ENCODE peak calls at places on chromosomes 6 and 20, in four cellular contexts. J is activated CD4-positive, alpha-beta T cell treated with anti-CD3 and anti-CD28 coated beads, Interleukin-2, amount 50 U/mL, for 24 hours; G is GM23248; L is naive thymus-derived CD4-positive, alpha-beta T cell. Q is an unnamed sample.

GRCh38 chr20:58993332-58994248 is 12.5 kb downstream of the NELFCD start:
- DNase-seq in L (no peak), J (no peak), G (no peak), Q (no peak)

GRCh38 chr6:29653452-29654038 is 3.3 kb upstream of the MOG start:
- DNase-seq in L (no peak), J (no peak), G (peak; percentile 76), Q (no peak)

GRCh38 chr20:58690851-58691250 is 1.7 kb upstream of the NPEPL1 start:
- DNase-seq in G (peak; percentile 63), L (no peak), J (no peak), Q (no peak)

GRCh38 chr6:30564114-30564513 is 7.0 kb downstream of the PRR3 start:
- DNase-seq in G (no peak), J (no peak), L (no peak), Q (no peak)

GRCh38 chr20:7375905-7376304 is 564.4 kb downstream of the HAO1 start:
- DNase-seq in L (no peak), G (peak; percentile 19), J (no peak), Q (no peak)

GRCh38 chr6:149919834-149920225 is 3.1 kb downstream of the RAET1G start:
- DNase-seq in J (no peak), L (no peak), G (no peak), Q (no peak)

GRCh38 chr6:88855521-88856152 is 107.8 kb downstream of the RNGTT start:
- DNase-seq in G (no peak), J (no peak), L (no peak), Q (no peak)

GRCh38 chr20:19609642-19610223 is 148.3 kb upstream of the RIN2 start:
- DNase-seq in J (no peak), L (no peak), G (no peak), Q (no peak)

GRCh38 chr6:110356778-110357177 is 1.4 kb downstream of the METTL24 start:
- DNase-seq in L (no peak), J (no peak), G (no peak), Q (no peak)

GRCh38 chr20:45358282-45359068 is 4.5 kb upstream of the SYS1 start:
- DNase-seq in G (peak; percentile 95), L (no peak), J (no peak), Q (no peak)

GRCh38 chr6:121760640-121761213 is 325.3 kb downstream of the GJA1 start:
- DNase-seq in L (no peak), J (no peak), G (no peak), Q (no peak)

GRCh38 chr20:52001999-52002666 is 189.4 kb downstream of the ZFP64 start:
- DNase-seq in J (no peak), L (no peak), G (no peak), Q (no peak)

GRCh38 chr20:58699246-58700107 is 6.9 kb downstream of the NPEPL1 start:
- DNase-seq in J (no peak), L (no peak), G (no peak), Q (no peak)

GRCh38 chr6:157563611-157564284 is 182.8 kb downstream of the ZDHHC14 start:
- DNase-seq in L (no peak), G (no peak), J (no peak), Q (no peak)

GRCh38 chr20:48791666-48792071 is 36.1 kb downstream of the PREX1 start:
- DNase-seq in L (no peak), J (no peak), G (peak; percentile 80), Q (no peak)

GRCh38 chr6:81988871-81989270 is 236.4 kb upstream of the TENT5A start:
- DNase-seq in L (no peak), G (no peak), J (no peak), Q (no peak)

GRCh38 chr20:3716195-3716834 is 3.9 kb upstream of the SIGLEC1 start:
- DNase-seq in J (no peak), L (no peak), G (peak; percentile 66), Q (no peak)

GRCh38 chr6:73699656-73700055 is 3.7 kb downstream of the CD109 start:
- DNase-seq in L (no peak), G (no peak), J (no peak), Q (no peak)

GRCh38 chr20:13396036-13396435 is 175.0 kb downstream of the ISM1 start:
- DNase-seq in G (peak; percentile 53), L (no peak), J (no peak), Q (no peak)

GRCh38 chr20:63090052-63090451 is 83.3 kb upstream of the BHLHE23 start:
- DNase-seq in J (no peak), G (no peak), L (no peak), Q (no peak)

GRCh38 chr20:380763-381580 is 412 bp downstream of the TRIB3 start:
- DNase-seq in L (peak; percentile 45), G (peak; percentile 79), J (peak; percentile 66), Q (peak; percentile 54)